ENCODE peak calls at places on chromosomes 12 and 14, in nine cellular contexts. X, G, B, C, P, O, F, T and J are unnamed samples.

GRCh38 chr12:109900752-109901580 is 892 bp downstream of the TCHP start:
- DNase-seq in G (no peak), T (no peak), C (no peak), F (no peak), P (peak; percentile 17), O (no peak), X (no peak), B (no peak), J (no peak)

GRCh38 chr14:34051966-34052657 is 101.2 kb upstream of the EGLN3 start:
- DNase-seq in F (no peak), O (peak; percentile 73), C (peak; percentile 24), B (no peak), P (peak; percentile 60), G (peak; percentile 92), T (no peak), X (no peak), J (peak; percentile 60)

GRCh38 chr14:97021571-97022171 is 224.5 kb downstream of the VRK1 start:
- DNase-seq in C (no peak), T (no peak), X (no peak), F (no peak), B (no peak), P (no peak), O (no peak), G (no peak), J (no peak)

GRCh38 chr14:54348001-54348611 is 48.7 kb upstream of the CDKN3 start:
- DNase-seq in G (no peak), O (no peak), X (no peak), B (peak; percentile 69), F (peak; percentile 47), T (no peak), C (no peak), P (peak; percentile 66), J (no peak)

GRCh38 chr14:93010118-93010475 is 87.1 kb downstream of the CHGA start:
- DNase-seq in T (no peak), F (no peak), P (no peak), O (no peak), G (no peak), C (no peak), X (no peak), B (no peak), J (no peak)

GRCh38 chr12:53988519-53989226 is 3.7 kb downstream of the HOXC10 start:
- DNase-seq in P (no peak), X (no peak), G (no peak), F (no peak), C (no peak), B (no peak), O (no peak), T (no peak), J (no peak)

GRCh38 chr12:83198291-83198690 is 511.6 kb downstream of the TMTC2 start:
- DNase-seq in B (no peak), G (no peak), O (no peak), F (no peak), X (no peak), C (no peak), P (no peak), T (no peak), J (no peak)

GRCh38 chr12:68905731-68906130 is 27.2 kb downstream of the CPM start:
- DNase-seq in O (no peak), F (no peak), B (no peak), T (no peak), X (no peak), P (no peak), G (no peak), C (no peak), J (no peak)

DNA sequence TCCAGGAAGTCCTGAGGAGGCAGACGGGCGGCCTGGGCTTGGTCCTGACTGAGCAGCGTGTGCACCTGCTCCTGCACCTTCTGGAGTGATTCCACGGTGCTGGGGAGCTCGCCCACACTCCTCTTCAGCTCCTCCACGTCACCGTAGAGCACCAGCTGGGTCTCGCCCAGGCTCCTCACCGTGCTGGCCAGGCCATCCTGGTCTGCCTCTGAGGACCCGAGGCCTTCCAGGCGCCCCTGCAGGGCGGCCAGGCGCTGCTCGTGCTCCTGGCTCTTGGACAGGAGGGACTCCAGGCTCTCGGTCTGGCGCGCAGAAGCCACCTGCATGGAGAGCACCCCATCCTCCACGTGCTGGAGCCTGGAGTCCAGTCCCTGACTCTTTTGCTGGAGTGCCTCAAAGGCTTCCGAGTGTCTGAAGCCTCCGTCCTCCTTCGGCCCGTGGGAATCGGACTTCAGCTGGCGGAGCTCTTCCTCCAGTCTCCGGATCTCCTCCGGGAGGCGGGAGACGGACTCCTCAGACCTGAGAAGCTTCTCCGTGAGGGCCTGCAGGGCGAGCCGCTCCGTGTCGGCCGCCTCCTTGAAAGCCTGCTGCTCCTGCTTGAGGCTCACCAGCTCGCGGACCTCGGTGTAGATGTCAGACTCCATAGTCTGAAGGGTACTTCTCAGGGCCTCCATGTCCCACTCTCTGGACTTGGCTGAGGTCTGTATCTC is 8.4 kb downstream of the CKAP4 start:
- DNase-seq in X (no peak), O (peak; percentile 12), F (no peak), B (no peak), T (no peak), G (no peak), P (no peak), C (no peak), J (no peak)
- H3K4me3 ChIP-seq in X (no peak overlapping the region), O (no peak overlapping the region), F (no peak overlapping the region), B (no peak overlapping the region), T (no peak overlapping the region), G (no peak overlapping the region), P (no peak overlapping the region), C (no peak overlapping the region), J (no peak overlapping the region)

DNA sequence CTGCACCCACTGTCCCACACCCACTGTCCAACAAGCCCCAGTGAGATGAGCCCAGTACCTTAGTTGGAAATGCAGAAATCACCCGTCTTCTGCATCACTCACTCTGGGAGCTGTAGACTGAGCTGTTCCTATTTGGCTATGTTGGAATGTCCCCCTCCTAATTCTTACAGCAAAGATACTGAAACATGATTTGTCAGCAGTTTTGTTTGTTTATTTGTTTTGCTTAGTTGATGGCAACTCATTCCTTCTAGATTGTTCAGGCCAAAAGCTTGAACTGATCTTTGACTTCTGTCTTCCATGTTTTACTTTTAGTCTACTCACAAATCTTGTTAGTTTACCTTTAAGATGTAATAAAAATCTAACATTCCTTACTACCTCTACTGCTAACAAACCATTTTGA is 233.6 kb upstream of the MIS18BP1 start:
- DNase-seq in C (no peak), G (no peak), X (no peak), O (no peak), F (no peak), P (no peak), T (no peak), B (no peak), J (no peak)
- H3K4me3 ChIP-seq in C (no peak overlapping the region), G (no peak overlapping the region), X (no peak overlapping the region), O (no peak overlapping the region), F (no peak overlapping the region), P (no peak overlapping the region), T (no peak overlapping the region), B (no peak overlapping the region), J (no peak overlapping the region)

GRCh38 chr12:6321905-6322304 is 11.4 kb downstream of the PLEKHG6 start:
- DNase-seq in O (no peak), B (no peak), G (no peak), P (no peak), C (no peak), F (no peak), X (no peak), T (no peak), J (no peak)

GRCh38 chr12:6322352-6322751 is 11.9 kb downstream of the PLEKHG6 start:
- DNase-seq in O (no peak), X (no peak), F (no peak), P (no peak), C (no peak), T (no peak), B (no peak), G (no peak), J (no peak)

GRCh38 chr12:6323340-6323994 is 13.0 kb downstream of the PLEKHG6 start:
- DNase-seq in T (peak; percentile 76), G (peak; percentile 92), P (peak; percentile 97), F (peak; percentile 94), B (no peak), O (no peak), C (peak; percentile 70), X (no peak), J (peak; percentile 73)

GRCh38 chr12:6323995-6324711 is 13.7 kb downstream of the PLEKHG6 start:
- DNase-seq in F (no peak), O (no peak), X (no peak), G (no peak), T (no peak), B (no peak), P (no peak), C (no peak), J (no peak)

DNA sequence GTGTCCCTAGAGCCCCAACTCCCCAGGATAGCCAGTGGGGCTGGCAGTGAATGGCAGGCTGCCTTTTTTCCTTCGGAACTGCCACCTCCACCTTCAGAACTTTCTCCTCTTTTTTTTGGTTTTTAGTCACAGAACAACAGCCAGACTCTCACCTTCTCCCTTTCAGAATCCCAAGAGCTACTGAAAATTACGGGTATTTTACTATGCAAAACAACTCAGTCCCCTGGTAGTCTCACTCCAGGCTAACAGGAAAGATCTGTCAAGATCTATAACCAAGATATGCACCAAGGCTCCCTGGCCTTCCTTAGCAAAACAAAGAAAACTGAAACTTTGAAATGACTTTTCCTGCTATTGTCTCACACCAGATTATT is 12.5 kb downstream of the PLEKHG6 start:
- DNase-seq in O (no peak), T (no peak), X (no peak), P (no peak), F (no peak), C (no peak), B (no peak), G (no peak), J (no peak)
- H3K4me3 ChIP-seq in O (no peak overlapping the region), T (no peak overlapping the region), X (peak overlapping the region; percentile 1), P (no peak overlapping the region), F (no peak overlapping the region), C (peak overlapping the region; percentile 42), B (no peak overlapping the region), G (no peak overlapping the region), J (no peak overlapping the region)

GRCh38 chr14:37865719-37866549 is 270.5 kb downstream of the TTC6 start:
- DNase-seq in X (no peak), G (peak; percentile 21), B (no peak), P (no peak), C (no peak), T (no peak), F (no peak), O (no peak), J (no peak)

GRCh38 chr14:37869633-37870032 is 274.2 kb downstream of the TTC6 start:
- DNase-seq in G (no peak), B (no peak), X (no peak), F (no peak), O (no peak), C (no peak), T (no peak), P (no peak), J (no peak)

GRCh38 chr14:37864128-37864527 is 268.7 kb downstream of the TTC6 start:
- DNase-seq in B (no peak), O (no peak), C (no peak), T (no peak), F (no peak), X (no peak), G (no peak), P (no peak), J (no peak)

GRCh38 chr14:37862263-37862662 is 266.8 kb downstream of the TTC6 start:
- DNase-seq in F (no peak), C (no peak), G (no peak), X (no peak), P (no peak), O (no peak), T (no peak), B (no peak), J (no peak)

DNA sequence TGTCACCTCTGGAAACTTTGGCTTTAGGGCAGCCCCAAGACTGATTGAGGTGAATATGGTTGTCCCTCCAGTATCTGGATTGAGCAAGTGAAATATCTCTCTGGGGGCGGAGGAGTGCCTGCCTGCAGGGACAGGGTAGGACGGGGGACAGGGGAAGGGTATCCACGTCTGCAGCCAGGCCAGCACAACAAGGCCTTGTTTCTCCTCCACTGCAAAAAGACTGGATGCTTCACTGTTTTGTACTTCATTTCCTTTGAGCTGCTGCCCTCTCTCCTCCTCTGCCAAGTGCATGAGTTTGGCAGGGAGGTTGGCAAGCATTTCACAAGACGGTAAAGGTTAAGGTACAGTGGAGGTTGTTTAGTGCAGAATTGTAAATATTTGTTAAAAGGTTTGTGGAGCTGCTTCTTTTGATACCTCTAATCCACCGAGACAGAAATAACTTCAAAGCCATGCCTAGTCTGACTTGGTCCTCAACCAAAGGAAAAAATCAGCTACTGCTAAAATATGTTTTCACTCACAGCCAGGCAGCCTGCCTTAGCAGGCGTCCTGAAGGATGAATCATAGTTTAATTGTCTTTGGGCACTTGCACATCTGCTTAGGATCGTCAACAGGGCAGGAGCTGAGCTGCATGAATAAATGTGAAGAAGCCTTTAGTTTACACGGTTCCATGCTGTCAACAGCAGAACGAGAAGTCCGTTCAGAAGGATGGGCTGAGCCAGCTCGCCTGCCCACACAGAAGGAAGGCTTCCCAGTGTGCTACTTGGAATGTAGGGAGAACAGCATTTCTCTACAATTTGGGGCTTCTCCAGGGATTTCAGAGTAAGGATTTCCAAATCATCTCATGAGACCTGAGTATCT is 269.7 kb downstream of the TTC6 start:
- DNase-seq in G (peak; percentile 51), C (no peak), X (no peak), O (no peak), F (peak; percentile 7), T (peak; percentile 12), B (no peak), P (peak; percentile 47), J (peak; percentile 1)
- H3K4me3 ChIP-seq in G (no peak overlapping the region), C (no peak overlapping the region), X (no peak overlapping the region), O (no peak overlapping the region), F (no peak overlapping the region), T (no peak overlapping the region), B (no peak overlapping the region), P (no peak overlapping the region), J (no peak overlapping the region)